ENCODE peak calls at places on chromosomes 12 and 14, in five cellular contexts. One of them, this sample, is unnamed.

GRCh38 chr12:52245259-52245961 is 12.4 kb downstream of the KRT7 start:
- DNase-seq in sigmoid colon: peak; percentile 64
- DNase-seq in HCT116: no peak
- DNase-seq in uterus: no peak
- DNase-seq in A549: no peak
- DNase-seq in this sample: no peak

GRCh38 chr14:97107070-97107469 is 309.9 kb downstream of the VRK1 start:
- DNase-seq in sigmoid colon: no peak
- DNase-seq in HCT116: peak; percentile 97
- DNase-seq in uterus: no peak
- DNase-seq in A549: peak; percentile 13
- DNase-seq in this sample: no peak

GRCh38 chr14:25537846-25538455 is 488.0 kb upstream of the STXBP6 start:
- DNase-seq in sigmoid colon: no peak
- DNase-seq in HCT116: no peak
- DNase-seq in uterus: no peak
- DNase-seq in A549: no peak
- DNase-seq in this sample: no peak

GRCh38 chr12:104519190-104519857 is 62.6 kb downstream of the CHST11 start:
- DNase-seq in sigmoid colon: no peak
- DNase-seq in HCT116: no peak
- DNase-seq in uterus: no peak
- DNase-seq in A549: no peak
- DNase-seq in this sample: no peak

GRCh38 chr14:35695647-35696046 is 113.4 kb downstream of the RALGAPA1 start:
- DNase-seq in sigmoid colon: no peak
- DNase-seq in HCT116: no peak
- DNase-seq in uterus: no peak
- DNase-seq in A549: no peak
- DNase-seq in this sample: no peak

GRCh38 chr14:61388173-61388975 is 67.0 kb downstream of the PRKCH start:
- DNase-seq in sigmoid colon: no peak
- DNase-seq in HCT116: peak; percentile 26
- DNase-seq in uterus: no peak
- DNase-seq in A549: no peak
- DNase-seq in this sample: no peak

GRCh38 chr12:131854861-131855476 is 26.8 kb downstream of the MMP17 start:
- DNase-seq in sigmoid colon: no peak
- DNase-seq in HCT116: no peak
- DNase-seq in uterus: no peak
- DNase-seq in A549: no peak
- DNase-seq in this sample: no peak

GRCh38 chr14:72544615-72545387 is 349.1 kb downstream of the DPF3 start:
- DNase-seq in sigmoid colon: no peak
- DNase-seq in HCT116: no peak
- DNase-seq in uterus: no peak
- DNase-seq in A549: no peak
- DNase-seq in this sample: no peak

GRCh38 chr12:13251496-13251895 is 55.0 kb downstream of the EMP1 start:
- DNase-seq in sigmoid colon: no peak
- DNase-seq in HCT116: no peak
- DNase-seq in uterus: no peak
- DNase-seq in A549: no peak
- DNase-seq in this sample: no peak

GRCh38 chr12:47209014-47209413 is 129.3 kb upstream of the AMIGO2 start:
- DNase-seq in sigmoid colon: no peak
- DNase-seq in HCT116: no peak
- DNase-seq in uterus: no peak
- DNase-seq in A549: no peak
- DNase-seq in this sample: no peak

GRCh38 chr12:90355701-90356345 is 599.2 kb downstream of the CCER1 start:
- DNase-seq in sigmoid colon: no peak
- DNase-seq in HCT116: no peak
- DNase-seq in uterus: no peak
- DNase-seq in A549: no peak
- DNase-seq in this sample: no peak

GRCh38 chr12:41684997-41685396 is 459.7 kb downstream of the GXYLT1 start:
- DNase-seq in sigmoid colon: no peak
- DNase-seq in HCT116: no peak
- DNase-seq in uterus: no peak
- DNase-seq in A549: no peak
- DNase-seq in this sample: no peak

GRCh38 chr12:549476-550082 is 89.8 kb downstream of the B4GALNT3 start:
- DNase-seq in sigmoid colon: no peak
- DNase-seq in HCT116: no peak
- DNase-seq in uterus: no peak
- DNase-seq in A549: no peak
- DNase-seq in this sample: no peak

GRCh38 chr14:72796935-72797334 is 97.0 kb downstream of the DPF3 start:
- DNase-seq in sigmoid colon: no peak
- DNase-seq in HCT116: no peak
- DNase-seq in uterus: no peak
- DNase-seq in A549: no peak
- DNase-seq in this sample: no peak

GRCh38 chr14:103095210-103095778 is 769 bp downstream of the EXOC3L4 start:
- DNase-seq in sigmoid colon: no peak
- DNase-seq in HCT116: no peak
- DNase-seq in uterus: no peak
- DNase-seq in A549: no peak
- DNase-seq in this sample: no peak

GRCh38 chr12:102960766-102961487 is 3.5 kb downstream of the ASCL1 start:
- DNase-seq in sigmoid colon: no peak
- DNase-seq in HCT116: no peak
- DNase-seq in uterus: no peak
- DNase-seq in A549: no peak
- DNase-seq in this sample: no peak

GRCh38 chr12:128914908-128915563 is 61.8 kb downstream of the GLT1D1 start:
- DNase-seq in sigmoid colon: no peak
- DNase-seq in HCT116: no peak
- DNase-seq in uterus: no peak
- DNase-seq in A549: no peak
- DNase-seq in this sample: no peak

GRCh38 chr12:70196732-70197361 is 46.4 kb upstream of the CNOT2 start:
- DNase-seq in sigmoid colon: no peak
- DNase-seq in HCT116: no peak
- DNase-seq in uterus: no peak
- DNase-seq in A549: no peak
- DNase-seq in this sample: no peak

GRCh38 chr12:127268121-127268520 is 998.8 kb upstream of the TMEM132C start:
- DNase-seq in sigmoid colon: no peak
- DNase-seq in HCT116: no peak
- DNase-seq in uterus: no peak
- DNase-seq in A549: no peak
- DNase-seq in this sample: no peak

GRCh38 chr14:64731141-64731581 is 26.9 kb downstream of the PLEKHG3 start:
- DNase-seq in sigmoid colon: no peak
- DNase-seq in HCT116: no peak
- DNase-seq in uterus: no peak
- DNase-seq in A549: no peak
- DNase-seq in this sample: peak; percentile 9

DNA sequence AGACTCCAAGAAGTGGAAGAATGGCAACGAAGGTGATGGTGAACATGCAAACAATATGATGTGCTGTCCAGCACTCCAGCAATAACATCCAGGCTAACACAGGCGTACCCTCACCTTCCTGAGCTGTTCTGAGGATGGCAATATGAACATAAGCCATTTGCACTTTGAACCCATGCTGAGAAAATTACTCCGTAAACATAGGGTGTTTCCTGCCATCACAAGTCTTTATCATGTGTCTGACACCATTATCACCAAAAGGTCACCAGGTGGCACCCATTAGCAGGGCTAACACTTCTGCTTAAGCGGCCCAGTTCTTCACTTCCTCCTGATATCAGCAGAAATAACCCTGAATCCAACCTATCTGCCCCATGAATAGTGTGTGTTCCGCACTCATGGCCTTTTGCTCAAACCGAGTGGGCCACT is 482.8 kb downstream of the MED13L start:
- DNase-seq in sigmoid colon: no peak
- DNase-seq in HCT116: no peak
- DNase-seq in uterus: no peak
- DNase-seq in A549: no peak
- DNase-seq in this sample: no peak
- TF ChIP-seq CTCF in sigmoid colon: no peak
- TF ChIP-seq CTCF in HCT116: no peak
- TF ChIP-seq CTCF in uterus: no peak
- TF ChIP-seq CTCF in A549: peak; percentile 26
- TF ChIP-seq CTCF in this sample: no peak

GRCh38 chr14:99481745-99482099 is 513 bp downstream of the CCNK start:
- DNase-seq in sigmoid colon: no peak
- DNase-seq in HCT116: no peak
- DNase-seq in uterus: no peak
- DNase-seq in A549: peak; percentile 40
- DNase-seq in this sample: no peak

GRCh38 chr14:99478133-99478532 is 2.5 kb downstream of the SETD3 start:
- DNase-seq in sigmoid colon: no peak
- DNase-seq in HCT116: no peak
- DNase-seq in uterus: no peak
- DNase-seq in A549: no peak
- DNase-seq in this sample: no peak

GRCh38 chr14:99479903-99480855 is 480 bp downstream of the SETD3 start:
- DNase-seq in sigmoid colon: peak; percentile 88
- DNase-seq in HCT116: peak; percentile 13
- DNase-seq in uterus: peak; percentile 51
- DNase-seq in A549: peak; percentile 72
- DNase-seq in this sample: peak; percentile 69

GRCh38 chr14:99479160-99479902 is 1.3 kb downstream of the SETD3 start:
- DNase-seq in sigmoid colon: no peak
- DNase-seq in HCT116: no peak
- DNase-seq in uterus: no peak
- DNase-seq in A549: no peak
- DNase-seq in this sample: no peak

DNA sequence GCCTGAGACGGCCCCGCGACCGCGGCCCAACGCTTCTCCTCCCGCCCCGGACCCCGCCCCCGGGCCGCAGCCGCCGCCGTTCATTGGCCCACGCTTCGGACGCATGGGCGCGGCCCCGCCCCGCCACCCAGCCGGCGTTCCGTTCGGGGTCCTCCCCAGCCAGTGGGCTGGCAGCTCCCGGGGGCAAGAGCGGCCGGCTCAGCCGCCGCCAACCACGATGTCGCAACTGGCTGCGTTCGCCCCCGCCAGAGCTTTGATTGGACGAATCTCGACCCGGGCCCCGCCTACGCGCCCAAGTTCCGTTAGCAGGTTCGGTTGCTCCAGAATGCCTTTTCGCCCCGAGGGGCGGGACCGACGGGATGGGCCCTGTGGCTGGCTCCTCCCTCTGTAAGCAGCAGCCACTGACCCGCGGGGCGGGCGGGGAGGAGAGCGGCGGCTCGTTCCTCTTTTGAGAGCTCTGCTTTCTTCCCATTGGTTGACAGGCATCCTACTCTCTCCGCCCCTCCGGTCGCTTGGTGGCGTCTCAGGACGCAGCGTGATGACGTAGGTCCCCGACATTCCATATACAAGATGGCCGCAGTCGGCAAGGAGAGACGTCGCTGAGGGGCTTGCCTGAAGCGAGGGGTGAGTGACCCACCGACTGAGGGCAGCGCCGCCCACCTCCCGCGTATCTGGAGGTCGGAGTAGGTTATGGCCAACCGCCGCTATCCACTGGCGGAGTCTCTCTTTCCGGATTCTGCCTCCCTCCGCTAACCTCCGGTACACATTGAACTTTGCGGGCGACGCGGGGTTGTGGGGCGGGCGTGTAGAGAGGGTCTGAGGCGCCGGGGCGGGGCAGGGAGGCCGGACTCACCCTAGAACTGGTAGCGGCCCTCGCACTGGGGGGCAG is at the start of the genes CCNK and SETD3:
- DNase-seq in sigmoid colon: peak; percentile 100
- DNase-seq in HCT116: peak; percentile 99
- DNase-seq in uterus: peak; percentile 100
- DNase-seq in A549: peak; percentile 99
- DNase-seq in this sample: peak; percentile 100
- TF ChIP-seq POLR2A in sigmoid colon: peak; percentile 96
- TF ChIP-seq POLR2A in HCT116: peak; percentile 75
- TF ChIP-seq POLR2A in uterus: peak; percentile 95
- TF ChIP-seq POLR2A in A549: peak; percentile 93
- TF ChIP-seq POLR2A in this sample: peak; percentile 89

GRCh38 chr14:95662376-95663186 is 23.6 kb upstream of the TCL1B start:
- DNase-seq in sigmoid colon: no peak
- DNase-seq in HCT116: no peak
- DNase-seq in uterus: no peak
- DNase-seq in A549: no peak
- DNase-seq in this sample: no peak
- TF ChIP-seq CTCF in sigmoid colon: no peak
- TF ChIP-seq CTCF in HCT116: no peak
- TF ChIP-seq CTCF in uterus: no peak
- TF ChIP-seq CTCF in A549: no peak
- TF ChIP-seq CTCF in this sample: no peak

GRCh38 chr14:74308695-74309094 is 6.0 kb upstream of the ABCD4 start:
- DNase-seq in sigmoid colon: no peak
- DNase-seq in HCT116: no peak
- DNase-seq in uterus: no peak
- DNase-seq in A549: no peak
- DNase-seq in this sample: no peak

GRCh38 chr14:74302160-74302628 is 540 bp downstream of the ABCD4 start:
- DNase-seq in sigmoid colon: no peak
- DNase-seq in HCT116: no peak
- DNase-seq in uterus: no peak
- DNase-seq in A549: peak; percentile 71
- DNase-seq in this sample: no peak

GRCh38 chr14:74299061-74299545 is 3.6 kb downstream of the ABCD4 start:
- DNase-seq in sigmoid colon: no peak
- DNase-seq in HCT116: peak; percentile 22
- DNase-seq in uterus: peak; percentile 45
- DNase-seq in A549: no peak
- DNase-seq in this sample: no peak

GRCh38 chr14:74301594-74302159 is 1.1 kb downstream of the ABCD4 start:
- DNase-seq in sigmoid colon: no peak
- DNase-seq in HCT116: no peak
- DNase-seq in uterus: no peak
- DNase-seq in A549: no peak
- DNase-seq in this sample: no peak

DNA sequence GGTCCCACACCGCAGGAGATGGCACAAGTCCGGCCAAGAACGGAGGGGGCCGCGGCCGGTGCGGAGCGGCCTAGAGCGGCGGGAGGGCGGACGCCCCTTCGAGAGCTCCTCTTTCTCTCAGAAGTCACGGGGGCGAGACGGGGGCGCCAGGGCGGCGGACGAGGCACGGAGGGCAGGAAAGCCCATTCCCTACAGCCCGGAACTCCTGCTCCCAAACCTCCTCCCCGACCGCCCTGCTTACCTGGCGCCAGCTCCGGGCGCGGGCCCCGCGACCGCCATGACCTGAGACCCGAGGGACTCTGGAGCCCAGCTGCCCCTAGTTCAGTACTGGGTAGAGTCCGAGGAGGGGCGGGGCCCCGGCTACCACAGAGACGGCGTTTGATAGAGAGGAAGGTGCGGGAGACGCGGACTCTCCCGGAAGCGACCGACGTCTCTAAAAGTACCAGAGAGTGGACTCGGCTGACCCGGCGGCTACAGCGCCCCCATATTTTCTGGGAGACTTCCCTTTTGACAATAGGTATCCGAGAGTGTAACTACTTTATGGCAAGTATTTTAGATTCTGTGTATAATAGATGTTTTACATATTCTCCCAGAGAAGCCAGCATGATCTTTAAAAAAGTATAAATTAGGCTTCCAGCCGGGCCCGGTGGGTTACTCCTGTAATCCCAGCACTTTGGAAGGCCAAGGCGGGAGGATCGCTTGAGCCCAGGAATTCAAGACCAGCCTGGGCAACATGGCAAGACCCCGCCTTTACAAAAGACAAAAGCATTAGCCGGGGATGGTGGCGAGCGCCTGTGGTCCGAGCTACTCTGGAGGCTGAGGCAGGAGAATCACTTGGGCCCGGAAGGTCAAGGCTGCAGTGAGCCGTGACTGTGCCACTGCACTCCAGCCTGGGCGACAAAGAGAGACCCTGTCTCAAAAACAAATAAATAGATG is at the start of gene ABCD4:
- DNase-seq in sigmoid colon: peak; percentile 96
- DNase-seq in HCT116: peak; percentile 89
- DNase-seq in uterus: peak; percentile 91
- DNase-seq in A549: peak; percentile 85
- DNase-seq in this sample: peak; percentile 95
- TF ChIP-seq POLR2A in sigmoid colon: peak; percentile 36
- TF ChIP-seq POLR2A in HCT116: peak; percentile 83
- TF ChIP-seq POLR2A in uterus: peak; percentile 58
- TF ChIP-seq POLR2A in A549: peak; percentile 93
- TF ChIP-seq POLR2A in this sample: peak; percentile 85

This sample was measured in right lobe of liver.